ENCODE peak calls at places on chromosomes 5 and 9, in seven cellular contexts. V is hypothalamus, B is H9, K is D721Med, Q is GM04503, D is GM03348, L is tibial artery. A is an unnamed sample.

GRCh38 chr5:171984748-171985419 is 21.6 kb downstream of the FBXW11 start:
- DNase-seq in L (no peak), K (no peak), D (peak), B (no peak), V (no peak), Q (peak), A (no peak)

GRCh38 chr5:74647096-74647495 is 6.6 kb upstream of the ENC1 start:
- DNase-seq in L (no peak), V (no peak), D (no peak), Q (no peak), K (no peak), B (no peak), A (no peak)

GRCh38 chr9:78215706-78216105 is 20.2 kb upstream of the CEP78 start:
- DNase-seq in K (no peak), B (no peak), Q (no peak), V (no peak), D (peak), L (no peak), A (no peak)

GRCh38 chr9:84823426-84824271 is 154.1 kb downstream of the NTRK2 start:
- DNase-seq in Q (no peak), L (peak), V (no peak), D (no peak), K (no peak), B (no peak), A (no peak)

GRCh38 chr9:35072461-35073275 is at the start of gene VCP:
- DNase-seq in D (peak), B (peak), K (peak), V (peak), L (peak), Q (peak), A (peak)

GRCh38 chr9:18299449-18299848 is 174.5 kb upstream of the ADAMTSL1 start:
- DNase-seq in L (no peak), Q (no peak), K (no peak), B (no peak), D (no peak), V (no peak), A (no peak)

GRCh38 chr5:66443462-66444130 is 152.6 kb upstream of the MAST4 start:
- DNase-seq in K (no peak), D (no peak), Q (no peak), B (no peak), V (no peak), L (no peak), A (no peak)

GRCh38 chr5:141681695-141682641 is at the start of gene ARAP3:
- DNase-seq in K (no peak), D (peak), B (peak), L (peak), V (no peak), Q (peak), A (peak)

GRCh38 chr9:98864257-98865180 is 57.0 kb downstream of the GALNT12 start:
- DNase-seq in D (peak), L (no peak), V (no peak), B (no peak), K (no peak), Q (no peak), A (no peak)

GRCh38 chr9:89850633-89851325 is 246.0 kb downstream of the GADD45G start:
- DNase-seq in L (no peak), K (no peak), Q (peak), D (peak), V (no peak), B (no peak), A (no peak)

GRCh38 chr5:149156435-149157083 is 15.3 kb downstream of the ABLIM3 start:
- DNase-seq in B (no peak), V (no peak), L (no peak), Q (no peak), D (no peak), K (no peak), A (no peak)

GRCh38 chr9:121743441-121744001 is 92.1 kb downstream of the DAB2IP start:
- DNase-seq in L (peak), D (peak), K (no peak), V (peak), B (peak), Q (no peak), A (peak)

GRCh38 chr5:143244000-143244736 is 159.3 kb downstream of the NR3C1 start:
- DNase-seq in K (no peak), L (peak), Q (peak), D (peak), B (no peak), V (no peak), A (no peak)

GRCh38 chr5:31113101-31113500 is 80.4 kb upstream of the CDH6 start:
- DNase-seq in L (no peak), K (no peak), V (no peak), B (no peak), D (peak), Q (no peak), A (no peak)

GRCh38 chr5:56851258-56851941 is 36.1 kb downstream of the MAP3K1 start:
- DNase-seq in L (no peak), Q (no peak), B (no peak), K (no peak), D (no peak), V (no peak), A (no peak)

GRCh38 chr9:36306481-36307306 is 48.4 kb upstream of the GNE start:
- DNase-seq in L (no peak), K (no peak), B (no peak), D (no peak), V (no peak), Q (no peak), A (no peak)

GRCh38 chr9:74773886-74774479 is 113.7 kb downstream of the TRPM6 start:
- DNase-seq in Q (peak), L (peak), K (peak), B (peak), V (peak), D (peak), A (peak)

GRCh38 chr9:6904366-6904765 is 146.6 kb downstream of the KDM4C start:
- DNase-seq in D (no peak), K (no peak), B (no peak), V (no peak), L (no peak), Q (no peak), A (no peak)

GRCh38 chr9:88544245-88544644 is 9.3 kb downstream of the NXNL2 start:
- DNase-seq in L (no peak), D (no peak), Q (no peak), K (no peak), V (no peak), B (no peak), A (no peak)

GRCh38 chr5:111685969-111686368 is 71.0 kb downstream of the NREP start:
- DNase-seq in Q (no peak), K (no peak), L (no peak), B (peak), D (no peak), V (no peak), A (no peak)

GRCh38 chr5:139407517-139407916 is 3.6 kb upstream of the SPATA24 start:
- DNase-seq in Q (no peak), K (no peak), V (no peak), L (no peak), B (no peak), D (no peak), A (no peak)